ENCODE peak calls at places on chromosomes 12 and 14, in ten cellular contexts. G, Y, W, I, P, M, Z, H, F and R are unnamed samples.

GRCh38 chr12:115794659-115795081 is 482.8 kb downstream of the MED13L start:
- DNase-seq in G (no peak), H (no peak), I (peak), P (no peak), W (no peak), Y (no peak), F (no peak), M (no peak), Z (no peak), R (no peak)

GRCh38 chr14:80679273-80679672 is 262.3 kb downstream of the CEP128 start:
- DNase-seq in M (no peak), G (no peak), Z (no peak), H (peak), Y (no peak), W (no peak), F (no peak), P (no peak), I (no peak), R (no peak)

GRCh38 chr12:105670664-105671063 is 340.2 kb downstream of the C12orf75 start:
- DNase-seq in G (no peak), Y (no peak), Z (no peak), M (no peak), W (no peak), I (no peak), F (no peak), H (peak), P (no peak), R (no peak)

GRCh38 chr12:18400186-18400585 is 138.9 kb downstream of the PIK3C2G start:
- DNase-seq in Y (no peak), H (peak), G (no peak), M (no peak), F (no peak), I (no peak), P (no peak), W (peak), Z (no peak), R (no peak)

GRCh38 chr12:45379261-45379660 is 163.4 kb downstream of the ANO6 start:
- DNase-seq in H (peak), P (no peak), I (no peak), G (peak), W (peak), F (no peak), M (no peak), Z (no peak), Y (no peak), R (no peak)

GRCh38 chr14:63045612-63046320 is 508 bp upstream of the KCNH5 start:
- DNase-seq in I (peak), Z (no peak), P (peak), Y (no peak), H (peak), G (no peak), F (peak), M (peak), W (peak), R (peak)

GRCh38 chr12:122850695-122851350 is 15.6 kb downstream of the HIP1R start:
- DNase-seq in F (no peak), Z (no peak), W (peak), M (no peak), I (no peak), Y (no peak), P (no peak), H (no peak), G (no peak), R (no peak)

GRCh38 chr12:52331833-52332232 is 10.6 kb upstream of the KRT83 start:
- DNase-seq in Y (no peak), G (no peak), Z (no peak), P (no peak), M (no peak), I (no peak), H (no peak), F (no peak), W (no peak), R (no peak)

GRCh38 chr12:92199846-92200576 is 54.4 kb upstream of the BTG1 start:
- DNase-seq in M (no peak), G (no peak), H (peak), W (peak), F (no peak), Z (no peak), I (no peak), P (peak), Y (no peak), R (no peak)

GRCh38 chr14:61754627-61755381 is 7.4 kb upstream of the SNAPC1 start:
- DNase-seq in Y (no peak), W (peak), P (no peak), M (no peak), F (no peak), G (peak), H (peak), Z (no peak), I (no peak), R (no peak)

GRCh38 chr12:114933428-114934160 is 249.6 kb upstream of the TBX3 start:
- DNase-seq in P (no peak), W (peak), M (no peak), H (peak), Z (no peak), F (no peak), Y (no peak), G (no peak), I (peak), R (no peak)

GRCh38 chr14:83356080-83356479 is 1822.4 kb upstream of the SEL1L start:
- DNase-seq in Z (no peak), P (no peak), G (no peak), H (no peak), W (no peak), Y (no peak), M (no peak), F (no peak), I (no peak), R (no peak)

GRCh38 chr14:77212933-77213656 is 31.5 kb downstream of the TMEM63C start:
- DNase-seq in M (peak), Z (no peak), I (peak), W (peak), H (peak), F (peak), Y (no peak), P (peak), G (peak), R (peak)

GRCh38 chr12:22600226-22600625 is 24.7 kb upstream of the ETNK1 start:
- DNase-seq in G (no peak), F (no peak), W (no peak), Y (no peak), H (no peak), M (no peak), P (no peak), I (peak), Z (no peak), R (no peak)

GRCh38 chr12:56947633-56948535 is 9.5 kb downstream of the RDH16 start:
- DNase-seq in P (no peak), G (no peak), M (no peak), Y (no peak), F (no peak), I (no peak), W (peak), H (peak), Z (no peak), R (no peak)

GRCh38 chr14:31911160-31911559 is 165.9 kb upstream of the ARHGAP5 start:
- DNase-seq in F (no peak), G (no peak), Y (no peak), Z (no peak), I (no peak), P (no peak), W (no peak), H (no peak), M (no peak), R (no peak)

GRCh38 chr14:90714811-90715210 is 101.4 kb downstream of the TTC7B start:
- DNase-seq in Z (no peak), I (no peak), H (peak), G (peak), Y (no peak), M (no peak), W (peak), F (no peak), P (no peak), R (no peak)

GRCh38 chr14:95024380-95024779 is 132.9 kb downstream of the DICER1 start:
- DNase-seq in G (no peak), P (no peak), W (no peak), I (no peak), M (no peak), Z (no peak), Y (no peak), H (no peak), F (no peak), R (no peak)

GRCh38 chr14:100155049-100155621 is 4.3 kb downstream of the DEGS2 start:
- DNase-seq in W (peak), Y (no peak), G (peak), H (peak), Z (no peak), M (peak), P (peak), I (peak), F (no peak), R (peak)

GRCh38 chr12:109711596-109712461 is 1.8 kb upstream of the FAM222A start:
- DNase-seq in F (peak), I (no peak), M (no peak), P (peak), Z (no peak), H (no peak), G (no peak), Y (no peak), W (no peak), R (no peak)

GRCh38 chr12:57001448-57001906 is 4.9 kb downstream of the ZBTB39 start:
- DNase-seq in M (peak), I (peak), F (no peak), Y (peak), P (peak), H (peak), W (peak), G (peak), Z (peak), R (peak)

GRCh38 chr12:53959314-53959713 is 4.6 kb downstream of the HOXC12 start:
- DNase-seq in G (no peak), M (no peak), P (no peak), Z (no peak), Y (no peak), I (no peak), F (no peak), W (no peak), H (no peak), R (no peak)

GRCh38 chr12:53963434-53964314 is 9.0 kb downstream of the HOXC12 start:
- DNase-seq in F (peak), Y (no peak), W (no peak), I (no peak), P (no peak), M (no peak), H (no peak), G (no peak), Z (no peak), R (no peak)

GRCh38 chr12:53960187-53961024 is 5.7 kb downstream of the HOXC12 start:
- DNase-seq in G (no peak), P (no peak), M (no peak), W (no peak), Z (no peak), F (no peak), Y (no peak), I (no peak), H (no peak), R (no peak)

GRCh38 chr12:53963005-53963404 is 8.3 kb downstream of the HOXC12 start:
- DNase-seq in Y (no peak), Z (no peak), G (no peak), H (no peak), M (no peak), I (no peak), W (no peak), P (no peak), F (no peak), R (no peak)

DNA sequence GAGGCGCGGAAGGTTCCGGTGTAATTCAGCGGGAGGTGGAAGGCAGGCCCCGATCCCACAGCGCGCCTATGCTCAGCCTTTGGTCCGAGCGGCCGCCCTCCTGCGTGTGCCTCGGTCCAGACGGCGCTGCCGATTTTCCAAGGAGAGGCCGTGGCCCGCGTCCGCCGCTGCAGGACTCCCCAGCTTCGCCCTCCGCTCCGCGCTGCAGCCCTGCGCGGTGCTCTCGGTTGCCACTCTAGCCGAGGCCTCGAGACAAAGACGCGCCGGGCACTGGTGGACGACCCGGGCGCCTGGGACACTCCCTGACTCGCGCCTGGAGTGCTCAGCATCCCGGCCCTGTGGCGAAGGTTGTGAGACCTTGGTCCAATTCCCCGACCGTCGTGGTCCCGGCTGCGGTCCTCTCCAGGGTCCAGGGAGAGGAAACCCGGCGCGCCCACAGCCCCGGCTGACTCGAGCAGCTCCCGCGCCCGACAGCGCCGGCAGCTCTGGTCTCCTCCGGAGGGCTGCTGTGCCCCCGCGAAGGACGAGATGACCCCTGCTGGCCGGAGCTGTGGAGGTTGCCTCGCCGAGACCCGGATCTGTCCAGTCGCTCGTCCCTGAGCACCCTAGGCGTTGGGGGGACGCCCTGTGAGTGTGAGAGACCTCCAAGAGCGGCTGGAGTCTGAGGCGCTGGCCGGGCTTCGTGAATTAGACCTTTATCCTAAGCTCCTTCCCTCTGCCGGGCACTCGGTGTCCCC is 6.5 kb downstream of the HOXC12 start:
- DNase-seq in M (no peak), I (no peak), P (peak), H (no peak), Y (no peak), F (peak), W (no peak), Z (no peak), G (no peak), R (no peak)
- TF ChIP-seq CTCF in M (no peak), I (no peak), P (peak), H (no peak), Y (no peak), F (no peak), W (peak), Z (no peak), G (no peak), R (no peak)

GRCh38 chr14:54025661-54026060 is 69.0 kb upstream of the BMP4 start:
- DNase-seq in M (no peak), I (no peak), W (peak), H (peak), Z (no peak), Y (no peak), G (peak), P (no peak), F (no peak), R (no peak)
- TF ChIP-seq CTCF in M (peak), I (peak), W (peak), H (peak), Z (no peak), Y (no peak), G (peak), P (peak), F (peak), R (no peak)

DNA sequence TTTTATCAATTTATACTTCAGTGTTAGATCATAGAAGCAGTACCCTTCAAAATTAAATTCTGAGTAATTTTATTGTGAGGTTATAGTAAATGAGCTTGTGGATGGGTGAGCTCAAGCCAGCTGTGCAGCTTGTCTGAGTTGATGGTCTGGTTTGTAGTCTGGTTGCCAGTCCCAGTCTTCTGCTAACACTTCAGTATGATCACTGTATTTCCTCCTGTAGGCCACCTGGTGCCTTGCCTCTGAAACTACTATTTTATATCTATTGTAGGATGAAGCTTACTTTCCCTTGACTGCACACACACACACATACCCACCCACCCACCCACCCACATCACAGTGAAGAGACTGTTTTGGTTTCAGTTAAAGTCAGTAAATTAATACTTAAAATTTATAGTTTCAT is 496.4 kb downstream of the PCNX1 start:
- DNase-seq in M (no peak), F (no peak), P (no peak), Z (no peak), I (no peak), G (peak), Y (no peak), W (peak), H (peak), R (no peak)
- TF ChIP-seq CTCF in M (peak), F (no peak), P (no peak), Z (no peak), I (no peak), G (peak), Y (no peak), W (peak), H (peak), R (no peak)

GRCh38 chr12:111025792-111026430 is 105.5 kb upstream of the MYL2 start:
- DNase-seq in H (no peak), Y (no peak), Z (no peak), I (no peak), M (no peak), G (no peak), F (no peak), P (no peak), W (no peak), R (no peak)

GRCh38 chr12:111022386-111022785 is 102.0 kb upstream of the MYL2 start:
- DNase-seq in Y (no peak), W (no peak), M (no peak), I (no peak), P (no peak), Z (no peak), G (no peak), F (no peak), H (no peak), R (peak)

GRCh38 chr12:111027431-111027830 is 107.1 kb upstream of the MYL2 start:
- DNase-seq in P (no peak), W (no peak), I (no peak), Y (no peak), H (no peak), G (no peak), Z (no peak), M (no peak), F (no peak), R (no peak)

GRCh38 chr12:111025301-111025700 is 104.9 kb upstream of the MYL2 start:
- DNase-seq in P (no peak), H (no peak), F (no peak), W (no peak), I (no peak), M (no peak), Z (no peak), Y (no peak), G (no peak), R (no peak)

GRCh38 chr12:111024205-111024794 is 103.9 kb upstream of the MYL2 start:
- DNase-seq in G (peak), W (peak), Z (peak), P (peak), M (peak), H (peak), Y (no peak), I (peak), F (no peak), R (peak)
- TF ChIP-seq CTCF in G (peak), W (peak), Z (peak), P (peak), M (peak), H (peak), Y (no peak), I (peak), F (peak), R (peak)

GRCh38 chr12:98422809-98423208 is 92.6 kb upstream of the TMPO start:
- DNase-seq in Y (no peak), I (peak), F (no peak), H (no peak), Z (no peak), M (no peak), G (no peak), W (peak), P (peak), R (no peak)

GRCh38 chr12:98419795-98420402 is 95.5 kb upstream of the TMPO start:
- DNase-seq in G (no peak), M (no peak), Y (no peak), Z (no peak), F (peak), H (no peak), I (no peak), W (no peak), P (no peak), R (no peak)

GRCh38 chr12:98422359-98422758 is 93.0 kb upstream of the TMPO start:
- DNase-seq in G (no peak), P (no peak), F (peak), W (no peak), Z (no peak), M (no peak), H (no peak), I (no peak), Y (no peak), R (no peak)

GRCh38 chr12:98420403-98420800 is 95.0 kb upstream of the TMPO start:
- DNase-seq in H (no peak), W (no peak), M (no peak), F (no peak), Y (no peak), G (no peak), P (no peak), Z (no peak), I (no peak), R (no peak)

DNA sequence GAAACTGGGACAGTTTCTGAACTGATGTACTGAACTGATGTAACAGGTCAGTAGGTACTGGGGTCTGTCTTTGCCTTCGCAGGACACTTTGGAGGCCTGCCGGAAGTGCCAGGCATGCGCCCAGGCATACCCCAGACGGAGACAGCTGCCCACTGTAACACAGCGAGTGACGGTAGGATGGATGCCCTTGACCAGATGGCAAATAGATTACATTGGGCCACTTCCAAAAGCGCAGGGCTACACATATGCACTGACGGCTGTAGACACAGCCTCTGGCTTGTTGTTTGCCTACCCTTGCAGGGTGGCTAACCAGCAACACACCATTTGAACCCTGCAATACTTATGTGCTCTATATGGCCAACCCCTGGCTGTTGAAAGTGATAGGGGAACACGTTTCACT is 94.1 kb upstream of the TMPO start:
- DNase-seq in I (no peak), W (no peak), P (no peak), F (peak), Z (no peak), H (no peak), M (no peak), Y (no peak), G (no peak), R (no peak)
- TF ChIP-seq CTCF in I (no peak), W (no peak), P (no peak), F (no peak), Z (no peak), H (no peak), M (no peak), Y (no peak), G (no peak), R (no peak)

DNA sequence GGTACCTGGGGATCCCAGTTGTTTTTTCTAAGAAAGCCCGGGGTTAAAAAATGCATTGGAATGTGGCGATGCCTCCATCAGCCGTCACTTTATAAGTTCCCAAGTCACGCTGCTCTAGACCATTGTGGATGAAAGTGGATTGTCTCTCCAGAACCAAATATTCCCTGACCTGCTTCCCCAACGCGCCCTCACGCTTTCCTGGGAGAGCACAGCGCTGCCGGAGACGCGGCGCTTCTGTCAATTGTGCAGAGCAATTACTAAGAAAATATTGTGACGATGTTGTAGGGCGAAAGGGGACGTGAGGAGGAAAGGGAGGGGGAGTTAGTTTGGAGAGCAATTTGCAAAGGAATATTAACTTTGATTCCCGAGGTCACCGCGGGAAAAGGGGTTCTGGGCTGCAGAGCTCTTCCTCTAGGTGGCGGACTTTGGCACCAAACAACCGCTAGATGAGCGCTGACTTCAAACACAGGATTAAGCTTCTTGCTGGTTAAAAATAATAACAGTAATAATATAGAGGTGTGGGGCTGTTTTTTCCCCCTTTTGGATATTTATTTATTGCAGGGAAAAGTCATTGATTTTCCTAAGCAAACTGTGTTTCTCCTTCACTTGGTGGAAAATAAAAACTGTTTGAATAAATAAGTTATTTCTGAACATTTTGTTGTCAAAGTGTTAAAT is 9.6 kb upstream of the FOXG1 start:
- DNase-seq in Z (no peak), W (peak), P (peak), I (peak), G (peak), M (no peak), F (no peak), Y (no peak), H (peak), R (no peak)
- TF ChIP-seq CTCF in Z (no peak), W (peak), P (peak), I (peak), G (peak), M (peak), F (peak), Y (no peak), H (peak), R (peak)

GRCh38 chr14:59123975-59124374 is 64.5 kb upstream of the DAAM1 start:
- DNase-seq in W (peak), Y (no peak), M (no peak), P (no peak), Z (no peak), F (no peak), I (peak), G (peak), H (peak), R (no peak)
- TF ChIP-seq CTCF in W (peak), Y (no peak), M (peak), P (peak), Z (no peak), F (no peak), I (peak), G (no peak), H (peak), R (peak)